ENCODE peak calls at places on chromosomes 6 and 20, in four cellular contexts. One of them, this sample, is unnamed. For H3K9me3 and H3K36me3, the result is how much of the 10 kb centered on the place peaks cover.

GRCh38 chr20:25315418-25316210 is 67.7 kb downstream of the PYGB start:
- DNase-seq in neuronal stem cell: no peak
- DNase-seq in adrenal gland: peak
- DNase-seq in psoas muscle: no peak
- DNase-seq in this sample: peak

GRCh38 chr6:108176281-108177089 is 10.7 kb downstream of the NR2E1 start:
- DNase-seq in neuronal stem cell: no peak
- DNase-seq in adrenal gland: no peak
- DNase-seq in psoas muscle: no peak
- DNase-seq in this sample: no peak

GRCh38 chr6:6678185-6678671 is 89.7 kb downstream of the LY86 start:
- DNase-seq in neuronal stem cell: no peak
- DNase-seq in adrenal gland: no peak
- DNase-seq in psoas muscle: no peak
- DNase-seq in this sample: peak

GRCh38 chr6:21005816-21006553 is 471.7 kb downstream of the CDKAL1 start:
- DNase-seq in neuronal stem cell: no peak
- DNase-seq in adrenal gland: no peak
- DNase-seq in psoas muscle: no peak
- DNase-seq in this sample: peak

GRCh38 chr20:3565851-3566250 is 95.0 kb downstream of the ATRN start:
- DNase-seq in neuronal stem cell: no peak
- DNase-seq in adrenal gland: no peak
- DNase-seq in psoas muscle: no peak
- DNase-seq in this sample: no peak

GRCh38 chr20:53569005-53569404 is 24.6 kb downstream of the ZNF217 start:
- DNase-seq in neuronal stem cell: no peak
- DNase-seq in adrenal gland: no peak
- DNase-seq in psoas muscle: no peak
- DNase-seq in this sample: no peak

GRCh38 chr6:87174078-87174579 is 18.8 kb downstream of the ZNF292 start:
- DNase-seq in neuronal stem cell: no peak
- DNase-seq in adrenal gland: no peak
- DNase-seq in psoas muscle: no peak
- DNase-seq in this sample: no peak

GRCh38 chr6:18395177-18395850 is 8.2 kb downstream of the RNF144B start:
- DNase-seq in neuronal stem cell: no peak
- DNase-seq in adrenal gland: no peak
- DNase-seq in psoas muscle: no peak
- DNase-seq in this sample: no peak

GRCh38 chr6:1542764-1543163 is 67.0 kb upstream of the FOXC1 start:
- DNase-seq in neuronal stem cell: no peak
- DNase-seq in adrenal gland: no peak
- DNase-seq in psoas muscle: no peak
- DNase-seq in this sample: no peak
- H3K9me3 ChIP-seq in neuronal stem cell: under half
- H3K9me3 ChIP-seq in adrenal gland: under half
- H3K9me3 ChIP-seq in psoas muscle: under half
- H3K9me3 ChIP-seq in this sample: under half

GRCh38 chr6:33080127-33081089 is 4.6 kb downstream of the HLA-DPB1 start:
- DNase-seq in neuronal stem cell: peak
- DNase-seq in adrenal gland: peak
- DNase-seq in psoas muscle: peak
- DNase-seq in this sample: peak
- H3K4me3 ChIP-seq in neuronal stem cell: peak
- H3K4me3 ChIP-seq in adrenal gland: peak
- H3K4me3 ChIP-seq in psoas muscle: peak
- H3K4me3 ChIP-seq in this sample: peak

GRCh38 chr6:33667776-33668175 is 43.7 kb downstream of the UQCC2 start:
- DNase-seq in neuronal stem cell: no peak
- DNase-seq in adrenal gland: no peak
- DNase-seq in psoas muscle: no peak
- DNase-seq in this sample: no peak
- H3K36me3 ChIP-seq in neuronal stem cell: under half
- H3K36me3 ChIP-seq in adrenal gland: under half
- H3K36me3 ChIP-seq in psoas muscle: under half
- H3K36me3 ChIP-seq in this sample: under half

GRCh38 chr6:164579035-164579434 is 730.4 kb downstream of the C6orf118 start:
- DNase-seq in neuronal stem cell: no peak
- DNase-seq in adrenal gland: no peak
- DNase-seq in psoas muscle: no peak
- DNase-seq in this sample: no peak
- H3K9me3 ChIP-seq in neuronal stem cell: under half
- H3K9me3 ChIP-seq in adrenal gland: under half
- H3K9me3 ChIP-seq in psoas muscle: under half
- H3K9me3 ChIP-seq in this sample: under half

GRCh38 chr6:159693128-159693893 is at the start of gene SOD2:
- DNase-seq in neuronal stem cell: peak
- DNase-seq in adrenal gland: peak
- DNase-seq in psoas muscle: peak
- DNase-seq in this sample: peak

GRCh38 chr6:159691963-159692287 is 1.1 kb downstream of the SOD2 start:
- DNase-seq in neuronal stem cell: no peak
- DNase-seq in adrenal gland: no peak
- DNase-seq in psoas muscle: no peak
- DNase-seq in this sample: no peak

GRCh38 chr6:159692303-159693127 is 526 bp downstream of the SOD2 start:
- DNase-seq in neuronal stem cell: peak
- DNase-seq in adrenal gland: peak
- DNase-seq in psoas muscle: no peak
- DNase-seq in this sample: peak

GRCh38 chr6:159688977-159689376 is 4.1 kb downstream of the SOD2 start:
- DNase-seq in neuronal stem cell: no peak
- DNase-seq in adrenal gland: no peak
- DNase-seq in psoas muscle: no peak
- DNase-seq in this sample: no peak

GRCh38 chr6:159691133-159691962 is 1.7 kb downstream of the SOD2 start:
- DNase-seq in neuronal stem cell: no peak
- DNase-seq in adrenal gland: no peak
- DNase-seq in psoas muscle: no peak
- DNase-seq in this sample: no peak
- H3K4me3 ChIP-seq in neuronal stem cell: no peak
- H3K4me3 ChIP-seq in adrenal gland: peak
- H3K4me3 ChIP-seq in psoas muscle: peak
- H3K4me3 ChIP-seq in this sample: peak

GRCh38 chr20:57369601-57370000 is 18.5 kb downstream of the RAE1 start:
- DNase-seq in neuronal stem cell: no peak
- DNase-seq in adrenal gland: no peak
- DNase-seq in psoas muscle: no peak
- DNase-seq in this sample: no peak

GRCh38 chr20:57370316-57370715 is 19.3 kb downstream of the RAE1 start:
- DNase-seq in neuronal stem cell: no peak
- DNase-seq in adrenal gland: no peak
- DNase-seq in psoas muscle: no peak
- DNase-seq in this sample: no peak

GRCh38 chr20:57361517-57361916 is 10.5 kb downstream of the RAE1 start:
- DNase-seq in neuronal stem cell: no peak
- DNase-seq in adrenal gland: no peak
- DNase-seq in psoas muscle: no peak
- DNase-seq in this sample: peak

DNA sequence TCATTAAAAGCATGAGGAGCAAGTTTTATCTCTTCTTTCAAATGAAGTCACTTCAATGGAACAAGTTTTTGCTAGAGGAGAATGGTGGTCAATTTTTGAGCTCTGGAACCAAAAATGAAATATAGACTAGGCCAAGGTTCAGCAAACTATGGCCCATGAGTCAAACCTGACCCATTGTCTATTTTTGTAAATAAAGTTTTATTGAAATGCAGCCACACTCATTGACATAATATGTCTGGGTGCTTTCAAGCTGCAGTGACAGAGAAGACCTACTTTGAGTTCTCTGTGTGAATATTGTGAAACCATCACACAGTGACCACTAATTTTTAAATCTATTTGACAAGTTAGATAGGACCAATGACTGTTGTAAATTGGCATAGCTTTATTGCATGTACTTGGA is 13.4 kb downstream of the RAE1 start:
- DNase-seq in neuronal stem cell: no peak
- DNase-seq in adrenal gland: no peak
- DNase-seq in psoas muscle: no peak
- DNase-seq in this sample: no peak
- H3K36me3 ChIP-seq in neuronal stem cell: under half
- H3K36me3 ChIP-seq in adrenal gland: under half
- H3K36me3 ChIP-seq in psoas muscle: under half
- H3K36me3 ChIP-seq in this sample: half or more

DNA sequence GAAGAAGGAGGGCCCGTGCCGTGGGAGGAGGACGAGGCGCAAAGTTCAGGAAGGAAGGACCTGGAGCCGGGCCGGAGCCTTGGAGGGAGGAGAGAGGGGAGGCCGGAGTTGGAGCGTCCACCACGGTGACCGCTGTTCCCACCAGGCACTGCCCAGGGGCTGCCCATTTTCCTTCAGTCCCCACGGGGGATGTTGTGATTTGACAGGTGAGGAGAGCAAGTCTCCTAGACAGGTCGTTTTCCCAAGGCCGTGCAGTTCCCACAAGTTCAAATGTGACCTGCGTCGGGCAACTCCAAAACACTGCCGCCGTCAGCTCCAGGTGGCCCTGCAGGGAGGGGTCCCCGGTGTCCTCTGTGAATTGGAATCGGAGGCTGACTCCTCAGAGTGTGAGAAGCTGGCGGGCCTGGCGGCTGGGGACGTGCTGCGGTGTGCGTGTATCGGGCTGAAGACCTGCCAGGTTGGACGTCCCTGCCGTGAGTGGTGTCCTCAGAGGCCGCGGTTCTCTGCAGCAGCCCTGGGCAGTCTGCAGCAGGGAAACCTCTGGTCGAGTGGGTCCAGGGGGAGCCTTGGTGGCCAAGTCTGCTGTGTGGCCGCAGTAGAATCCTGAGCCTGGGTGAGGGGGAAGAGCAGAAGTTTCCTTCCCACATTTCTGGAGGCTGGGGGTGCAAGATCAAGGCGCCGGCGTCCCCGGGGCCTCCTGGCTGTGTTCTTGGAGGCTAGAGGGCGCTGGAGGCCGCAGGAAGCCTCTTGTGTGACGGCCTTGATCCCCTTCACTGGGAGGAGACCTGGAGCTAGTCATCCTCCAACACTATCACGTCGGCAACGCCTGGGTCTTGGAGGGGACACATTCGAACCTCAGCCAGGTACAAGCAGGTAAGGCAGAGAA is 115.0 kb upstream of the FRMD1 start:
- DNase-seq in neuronal stem cell: no peak
- DNase-seq in adrenal gland: no peak
- DNase-seq in psoas muscle: no peak
- DNase-seq in this sample: no peak
- H3K9me3 ChIP-seq in neuronal stem cell: under half
- H3K9me3 ChIP-seq in adrenal gland: under half
- H3K9me3 ChIP-seq in psoas muscle: under half
- H3K9me3 ChIP-seq in this sample: under half